ENCODE peak calls at places on chromosomes 5 and 9, in nine cellular contexts. E, U, M, Q, V, Y, J, S and I are unnamed samples.

GRCh38 chr9:109109962-109110325 is 9.8 kb downstream of the TMEM245 start:
- DNase-seq in E (no peak), U (no peak), M (no peak), Q (peak), V (peak), Y (no peak), J (no peak), S (no peak), I (no peak)

GRCh38 chr9:34674440-34674839 is 12.0 kb upstream of the CCL27 start:
- DNase-seq in E (no peak), U (no peak), M (no peak), Q (no peak), V (no peak), Y (no peak), J (no peak), S (no peak), I (no peak)

GRCh38 chr9:89799766-89800165 is 195.0 kb downstream of the GADD45G start:
- DNase-seq in E (no peak), U (no peak), M (no peak), Q (no peak), V (no peak), Y (no peak), J (no peak), S (no peak), I (no peak)

GRCh38 chr9:94874316-94874715 is 147.8 kb downstream of the AOPEP start:
- DNase-seq in E (no peak), U (no peak), M (no peak), Q (peak), V (no peak), Y (peak), J (no peak), S (no peak), I (peak)

GRCh38 chr5:126589536-126590297 is 5.3 kb downstream of the ALDH7A1 start:
- DNase-seq in E (no peak), U (no peak), M (no peak), Q (no peak), V (no peak), Y (no peak), J (no peak), S (no peak), I (no peak)

GRCh38 chr9:134712922-134713321 is 71.3 kb downstream of the COL5A1 start:
- DNase-seq in E (no peak), U (no peak), M (no peak), Q (no peak), V (no peak), Y (no peak), J (no peak), S (no peak), I (no peak)

GRCh38 chr5:149975409-149975808 is 14.9 kb downstream of the SLC26A2 start:
- DNase-seq in E (no peak), U (no peak), M (no peak), Q (no peak), V (no peak), Y (no peak), J (no peak), S (no peak), I (no peak)

GRCh38 chr9:27151693-27152397 is 42.8 kb downstream of the TEK start:
- DNase-seq in E (no peak), U (no peak), M (no peak), Q (peak), V (peak), Y (peak), J (no peak), S (no peak), I (peak)

GRCh38 chr5:157607371-157608161 is 32.0 kb upstream of the ADAM19 start:
- DNase-seq in E (no peak), U (no peak), M (no peak), Q (no peak), V (no peak), Y (peak), J (peak), S (no peak), I (peak)

GRCh38 chr9:77807295-77807694 is 159.2 kb upstream of the GNA14 start:
- DNase-seq in E (no peak), U (no peak), M (no peak), Q (peak), V (peak), Y (peak), J (no peak), S (no peak), I (peak)

GRCh38 chr5:11038772-11039171 is 277.7 kb upstream of the DAP start:
- DNase-seq in E (no peak), U (no peak), M (no peak), Q (no peak), V (no peak), Y (no peak), J (no peak), S (no peak), I (no peak)

GRCh38 chr5:128304121-128304520 is 220.6 kb downstream of the SLC12A2 start:
- DNase-seq in E (no peak), U (no peak), M (no peak), Q (peak), V (peak), Y (peak), J (no peak), S (no peak), I (peak)

GRCh38 chr5:64635056-64635686 is 55.1 kb upstream of the SHISAL2B start:
- DNase-seq in E (no peak), U (no peak), M (peak), Q (peak), V (peak), Y (peak), J (no peak), S (no peak), I (peak)

GRCh38 chr9:92963831-92964606 is 16.7 kb downstream of the FGD3 start:
- DNase-seq in E (no peak), U (no peak), M (no peak), Q (no peak), V (no peak), Y (no peak), J (peak), S (no peak), I (no peak)

GRCh38 chr5:135106610-135107009 is 72.6 kb upstream of the PITX1 start:
- DNase-seq in E (no peak), U (no peak), M (no peak), Q (no peak), V (no peak), Y (no peak), J (no peak), S (no peak), I (no peak)

GRCh38 chr5:112691758-112692157 is 45.9 kb upstream of the APC start:
- DNase-seq in E (no peak), U (peak), M (peak), Q (peak), V (peak), Y (no peak), J (no peak), S (no peak), I (peak)

GRCh38 chr9:75880556-75880955 is 9.9 kb upstream of the PCSK5 start:
- DNase-seq in E (no peak), U (no peak), M (no peak), Q (no peak), V (no peak), Y (no peak), J (no peak), S (no peak), I (no peak)

GRCh38 chr5:20556364-20556763 is 568.4 kb upstream of the CDH18 start:
- DNase-seq in E (no peak), U (no peak), M (peak), Q (no peak), V (peak), Y (no peak), J (no peak), S (no peak), I (peak)

GRCh38 chr5:179422213-179422839 is 77.1 kb upstream of the ADAMTS2 start:
- DNase-seq in E (no peak), U (no peak), M (no peak), Q (no peak), V (no peak), Y (no peak), J (no peak), S (no peak), I (no peak)

GRCh38 chr5:74626386-74627222 is 13.9 kb downstream of the ENC1 start:
- DNase-seq in E (no peak), U (no peak), M (no peak), Q (no peak), V (no peak), Y (no peak), J (no peak), S (no peak), I (no peak)

GRCh38 chr5:124876983-124877382 is 130.5 kb upstream of the ZNF608 start:
- DNase-seq in E (no peak), U (no peak), M (no peak), Q (no peak), V (no peak), Y (no peak), J (no peak), S (no peak), I (no peak)

GRCh38 chr5:180085837-180086236 is 14.3 kb upstream of the RNF130 start:
- DNase-seq in E (no peak), U (no peak), M (no peak), Q (peak), V (no peak), Y (no peak), J (no peak), S (no peak), I (no peak)

GRCh38 chr5:56829137-56829536 is 13.8 kb downstream of the MAP3K1 start:
- DNase-seq in E (no peak), U (peak), M (no peak), Q (no peak), V (peak), Y (no peak), J (peak), S (no peak), I (peak)

GRCh38 chr9:133127340-133127981 is 6.4 kb upstream of the RALGDS start:
- DNase-seq in E (peak), U (no peak), M (no peak), Q (no peak), V (no peak), Y (no peak), J (peak), S (no peak), I (no peak)

GRCh38 chr5:80189201-80189600 is 66.6 kb downstream of the SERINC5 start:
- DNase-seq in E (no peak), U (no peak), M (no peak), Q (no peak), V (no peak), Y (no peak), J (no peak), S (no peak), I (no peak)

GRCh38 chr9:125544988-125545651 is 161.9 kb downstream of the MAPKAP1 start:
- DNase-seq in E (peak), U (no peak), M (peak), Q (peak), V (no peak), Y (peak), J (no peak), S (no peak), I (peak)

GRCh38 chr9:86821011-86821845 is 126.1 kb downstream of the GAS1 start:
- DNase-seq in E (no peak), U (no peak), M (no peak), Q (no peak), V (no peak), Y (no peak), J (no peak), S (no peak), I (no peak)

GRCh38 chr9:116585896-116586295 is 101.2 kb upstream of the TRIM32 start:
- DNase-seq in E (no peak), U (no peak), M (no peak), Q (no peak), V (no peak), Y (peak), J (no peak), S (no peak), I (no peak)

GRCh38 chr5:54895816-54896341 is 89.5 kb downstream of the ESM1 start:
- DNase-seq in E (peak), U (no peak), M (peak), Q (peak), V (peak), Y (peak), J (no peak), S (no peak), I (peak)

GRCh38 chr5:56360816-56361215 is 127.7 kb upstream of the ANKRD55 start:
- DNase-seq in E (no peak), U (no peak), M (no peak), Q (no peak), V (no peak), Y (no peak), J (no peak), S (no peak), I (no peak)

GRCh38 chr5:80569086-80569960 is 757 bp downstream of the ANKRD34B start:
- DNase-seq in E (no peak), U (no peak), M (no peak), Q (no peak), V (no peak), Y (peak), J (no peak), S (no peak), I (no peak)

GRCh38 chr9:33524431-33524947 is 438 bp downstream of the ANKRD18B start:
- DNase-seq in E (no peak), U (no peak), M (peak), Q (peak), V (no peak), Y (no peak), J (peak), S (no peak), I (peak)

GRCh38 chr5:74382864-74383618 is 257.5 kb downstream of the ENC1 start:
- DNase-seq in E (no peak), U (no peak), M (peak), Q (no peak), V (no peak), Y (peak), J (no peak), S (no peak), I (peak)

GRCh38 chr9:23799521-23799920 is 26.5 kb downstream of the ELAVL2 start:
- DNase-seq in E (no peak), U (no peak), M (no peak), Q (no peak), V (no peak), Y (no peak), J (no peak), S (no peak), I (no peak)

GRCh38 chr9:137199411-137200121 is 975 bp downstream of the TPRN start:
- DNase-seq in E (peak), U (no peak), M (no peak), Q (peak), V (no peak), Y (peak), J (no peak), S (no peak), I (no peak)

GRCh38 chr5:14115323-14115895 is 27.7 kb upstream of the TRIO start:
- DNase-seq in E (no peak), U (no peak), M (no peak), Q (no peak), V (no peak), Y (no peak), J (no peak), S (no peak), I (no peak)

GRCh38 chr5:31378838-31379237 is 153.1 kb downstream of the DROSHA start:
- DNase-seq in E (no peak), U (no peak), M (no peak), Q (no peak), V (no peak), Y (no peak), J (no peak), S (no peak), I (no peak)

GRCh38 chr5:129852747-129853352 is 51.4 kb upstream of the CHSY3 start:
- DNase-seq in E (peak), U (peak), M (peak), Q (peak), V (peak), Y (peak), J (peak), S (peak), I (peak)

GRCh38 chr5:127031147-127031862 is 947 bp upstream of the MARCHF3 start:
- DNase-seq in E (no peak), U (peak), M (no peak), Q (no peak), V (no peak), Y (peak), J (peak), S (no peak), I (no peak)